ENCODE peak calls at places on chromosomes 6 and 20, in five cellular contexts. One of them, this sample, is unnamed.

GRCh38 chr6:11730645-11731044 is 48.0 kb downstream of the ADTRP start:
- DNase-seq in HCT116: no peak
- DNase-seq in SK-N-SH: no peak
- DNase-seq in GM23248: no peak
- DNase-seq in neural progenitor cell: no peak
- DNase-seq in this sample: no peak

GRCh38 chr6:111805511-111806181 is 67.6 kb downstream of the FYN start:
- DNase-seq in SK-N-SH: no peak
- DNase-seq in neural progenitor cell: peak
- DNase-seq in HCT116: no peak
- DNase-seq in GM23248: peak
- DNase-seq in this sample: peak

GRCh38 chr20:18613553-18613952 is 25.7 kb downstream of the DTD1 start:
- DNase-seq in SK-N-SH: no peak
- DNase-seq in GM23248: peak
- DNase-seq in neural progenitor cell: no peak
- DNase-seq in HCT116: no peak
- DNase-seq in this sample: peak

GRCh38 chr20:22385602-22386299 is 198.6 kb downstream of the FOXA2 start:
- DNase-seq in neural progenitor cell: peak
- DNase-seq in HCT116: no peak
- DNase-seq in GM23248: peak
- DNase-seq in SK-N-SH: no peak
- DNase-seq in this sample: peak

GRCh38 chr20:43991982-43992381 is 77.3 kb downstream of the TOX2 start:
- DNase-seq in neural progenitor cell: no peak
- DNase-seq in SK-N-SH: no peak
- DNase-seq in HCT116: no peak
- DNase-seq in GM23248: no peak
- DNase-seq in this sample: no peak

GRCh38 chr6:14754636-14755513 is 491.0 kb upstream of the JARID2 start:
- DNase-seq in HCT116: no peak
- DNase-seq in SK-N-SH: no peak
- DNase-seq in neural progenitor cell: no peak
- DNase-seq in GM23248: no peak
- DNase-seq in this sample: no peak

GRCh38 chr6:154482858-154483257 is 27.6 kb downstream of the CNKSR3 start:
- DNase-seq in SK-N-SH: peak
- DNase-seq in GM23248: no peak
- DNase-seq in neural progenitor cell: no peak
- DNase-seq in HCT116: no peak
- DNase-seq in this sample: no peak

GRCh38 chr6:143346004-143346403 is 104.5 kb downstream of the ADAT2 start:
- DNase-seq in HCT116: no peak
- DNase-seq in GM23248: peak
- DNase-seq in neural progenitor cell: no peak
- DNase-seq in SK-N-SH: no peak
- DNase-seq in this sample: no peak

GRCh38 chr6:41767112-41767946 is 12.4 kb downstream of the FRS3 start:
- DNase-seq in neural progenitor cell: no peak
- DNase-seq in GM23248: peak
- DNase-seq in SK-N-SH: peak
- DNase-seq in HCT116: no peak
- DNase-seq in this sample: peak

DNA sequence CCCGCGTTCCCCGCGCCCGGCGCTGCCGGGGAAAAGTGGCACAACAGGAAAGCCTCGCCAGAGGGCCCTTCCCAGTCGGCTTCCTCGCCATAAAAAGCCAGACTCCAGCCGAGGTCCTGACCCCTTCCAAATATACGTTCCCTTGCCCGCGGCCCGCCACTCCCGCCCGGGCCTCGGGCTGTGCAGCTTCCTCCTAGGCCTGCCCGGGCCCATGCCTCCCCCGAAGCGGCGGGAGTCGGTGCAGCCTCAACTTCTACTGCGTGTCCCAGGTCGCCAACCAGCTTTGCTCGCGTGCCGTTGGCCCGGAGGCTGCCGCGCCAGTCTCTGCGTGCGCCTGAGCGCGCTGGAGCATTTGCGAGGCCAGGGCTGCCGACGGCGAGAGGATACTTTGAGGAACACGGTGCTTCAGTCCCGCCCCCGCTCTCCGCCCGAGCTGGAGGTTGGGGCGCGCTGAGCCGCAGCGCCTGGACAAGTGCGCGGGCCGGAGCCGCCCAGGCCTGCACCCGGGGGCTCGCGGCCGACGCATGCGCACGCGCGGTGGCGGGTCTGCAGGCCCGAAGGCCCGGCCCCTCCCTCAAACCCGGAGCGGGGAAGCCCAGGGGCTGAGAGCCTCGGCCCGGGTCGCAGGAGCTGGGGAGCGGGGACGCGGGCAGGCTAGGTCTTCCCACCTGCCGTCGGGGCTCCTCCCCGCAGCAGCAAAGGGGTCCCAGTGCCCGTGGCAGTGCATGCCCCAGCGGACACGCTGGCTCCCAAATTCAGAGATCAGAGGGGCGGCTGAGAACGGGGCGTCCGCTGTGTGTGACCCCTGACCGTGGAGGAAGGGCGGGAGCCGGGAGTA is 10.2 kb downstream of the FOXC1 start:
- DNase-seq in GM23248: peak
- DNase-seq in HCT116: no peak
- DNase-seq in SK-N-SH: no peak
- DNase-seq in neural progenitor cell: peak
- DNase-seq in this sample: no peak
- H3K9ac ChIP-seq in GM23248: no peak
- H3K9ac ChIP-seq in HCT116: no peak
- H3K9ac ChIP-seq in SK-N-SH: no peak
- H3K9ac ChIP-seq in neural progenitor cell: no peak
- H3K9ac ChIP-seq in this sample: no peak

DNA sequence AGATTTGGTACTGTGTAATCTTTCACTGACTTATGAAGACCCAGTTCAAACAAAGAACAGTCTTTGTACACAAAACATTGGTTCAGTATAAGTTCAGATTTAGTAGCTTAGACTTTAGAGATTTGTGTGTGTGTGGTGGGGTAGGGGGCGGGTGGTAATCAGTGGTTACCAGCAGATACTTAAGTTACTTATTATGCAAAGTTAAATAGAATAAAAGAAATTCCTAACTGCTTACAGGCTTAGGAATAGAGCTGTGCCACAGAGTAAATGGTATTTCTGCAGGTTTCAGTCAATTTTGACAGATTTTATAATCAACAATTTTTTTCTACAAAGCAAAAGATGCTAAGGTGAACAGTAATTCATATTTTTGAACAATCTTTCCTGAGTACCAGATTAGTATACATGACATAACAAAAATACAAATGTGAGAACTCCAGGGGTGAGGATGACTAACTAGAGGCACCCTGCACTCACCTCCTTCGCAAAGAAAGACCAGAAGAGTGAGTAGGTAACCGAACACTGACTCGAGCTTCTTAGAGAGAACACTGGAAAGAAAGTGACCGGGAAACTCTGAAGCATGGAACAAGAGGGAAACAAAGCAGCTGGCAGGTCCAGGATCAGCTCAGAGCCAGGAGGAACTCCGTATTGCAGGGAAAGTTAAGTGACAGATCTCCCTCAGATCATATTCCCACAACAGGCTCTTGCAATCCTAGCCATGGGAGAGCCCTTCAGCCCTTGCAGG is 560.6 kb downstream of the COL12A1 start:
- DNase-seq in neural progenitor cell: no peak
- DNase-seq in SK-N-SH: no peak
- DNase-seq in GM23248: no peak
- DNase-seq in HCT116: no peak
- DNase-seq in this sample: no peak
- H3K4me3 ChIP-seq in neural progenitor cell: no peak
- H3K4me3 ChIP-seq in SK-N-SH: no peak
- H3K4me3 ChIP-seq in GM23248: no peak
- H3K4me3 ChIP-seq in HCT116: no peak
- H3K4me3 ChIP-seq in this sample: no peak

GRCh38 chr6:136409598-136409997 is 120.0 kb upstream of the BCLAF1 start:
- DNase-seq in SK-N-SH: no peak
- DNase-seq in HCT116: no peak
- DNase-seq in neural progenitor cell: no peak
- DNase-seq in GM23248: no peak
- DNase-seq in this sample: peak

GRCh38 chr6:136410201-136411027 is 120.8 kb upstream of the BCLAF1 start:
- DNase-seq in neural progenitor cell: no peak
- DNase-seq in HCT116: no peak
- DNase-seq in GM23248: peak
- DNase-seq in SK-N-SH: no peak
- DNase-seq in this sample: no peak

GRCh38 chr6:136411028-136411329 is 121.3 kb upstream of the BCLAF1 start:
- DNase-seq in neural progenitor cell: no peak
- DNase-seq in HCT116: no peak
- DNase-seq in SK-N-SH: no peak
- DNase-seq in GM23248: no peak
- DNase-seq in this sample: no peak

GRCh38 chr6:136412410-136412809 is 122.8 kb upstream of the BCLAF1 start:
- DNase-seq in GM23248: no peak
- DNase-seq in neural progenitor cell: no peak
- DNase-seq in HCT116: no peak
- DNase-seq in SK-N-SH: no peak
- DNase-seq in this sample: no peak

GRCh38 chr6:136411453-136412354 is 122.1 kb upstream of the BCLAF1 start:
- DNase-seq in SK-N-SH: no peak
- DNase-seq in neural progenitor cell: no peak
- DNase-seq in GM23248: no peak
- DNase-seq in HCT116: no peak
- DNase-seq in this sample: no peak
- TF ChIP-seq EZH2phosphoT487 in SK-N-SH: no peak
- TF ChIP-seq EZH2phosphoT487 in neural progenitor cell: no peak
- TF ChIP-seq EZH2phosphoT487 in GM23248: no peak
- TF ChIP-seq EZH2phosphoT487 in HCT116: no peak
- TF ChIP-seq EZH2phosphoT487 in this sample: no peak

GRCh38 chr6:34295721-34296120 is 46.9 kb upstream of the SMIM29 start:
- DNase-seq in SK-N-SH: no peak
- DNase-seq in GM23248: no peak
- DNase-seq in neural progenitor cell: no peak
- DNase-seq in HCT116: no peak
- DNase-seq in this sample: no peak
- H3K9ac ChIP-seq in SK-N-SH: no peak
- H3K9ac ChIP-seq in GM23248: no peak
- H3K9ac ChIP-seq in neural progenitor cell: no peak
- H3K9ac ChIP-seq in HCT116: no peak
- H3K9ac ChIP-seq in this sample: no peak

GRCh38 chr6:136738178-136739057 is 53.9 kb downstream of the MAP3K5 start:
- DNase-seq in SK-N-SH: no peak
- DNase-seq in HCT116: no peak
- DNase-seq in neural progenitor cell: no peak
- DNase-seq in GM23248: peak
- DNase-seq in this sample: no peak
- H3K4me3 ChIP-seq in SK-N-SH: no peak
- H3K4me3 ChIP-seq in HCT116: no peak
- H3K4me3 ChIP-seq in neural progenitor cell: no peak
- H3K4me3 ChIP-seq in GM23248: no peak
- H3K4me3 ChIP-seq in this sample: no peak

GRCh38 chr20:4592316-4593148 is 129.2 kb upstream of the PRND start:
- DNase-seq in neural progenitor cell: peak
- DNase-seq in SK-N-SH: peak
- DNase-seq in HCT116: no peak
- DNase-seq in GM23248: peak
- DNase-seq in this sample: peak
- TF ChIP-seq EZH2phosphoT487 in neural progenitor cell: no peak
- TF ChIP-seq EZH2phosphoT487 in SK-N-SH: no peak
- TF ChIP-seq EZH2phosphoT487 in HCT116: no peak
- TF ChIP-seq EZH2phosphoT487 in GM23248: no peak
- TF ChIP-seq EZH2phosphoT487 in this sample: no peak

GRCh38 chr6:99605911-99606669 is 543 bp upstream of the PRDM13 start:
- DNase-seq in HCT116: no peak
- DNase-seq in neural progenitor cell: no peak
- DNase-seq in GM23248: no peak
- DNase-seq in SK-N-SH: no peak
- DNase-seq in this sample: no peak

GRCh38 chr6:99605074-99605726 is 1.4 kb upstream of the PRDM13 start:
- DNase-seq in SK-N-SH: no peak
- DNase-seq in neural progenitor cell: peak
- DNase-seq in GM23248: no peak
- DNase-seq in HCT116: no peak
- DNase-seq in this sample: no peak

GRCh38 chr6:99602519-99603420 is 3.9 kb upstream of the PRDM13 start:
- DNase-seq in HCT116: no peak
- DNase-seq in neural progenitor cell: peak
- DNase-seq in GM23248: no peak
- DNase-seq in SK-N-SH: peak
- DNase-seq in this sample: no peak

GRCh38 chr6:99604161-99605073 is 2.2 kb upstream of the PRDM13 start:
- DNase-seq in SK-N-SH: no peak
- DNase-seq in HCT116: no peak
- DNase-seq in neural progenitor cell: peak
- DNase-seq in GM23248: no peak
- DNase-seq in this sample: no peak

DNA sequence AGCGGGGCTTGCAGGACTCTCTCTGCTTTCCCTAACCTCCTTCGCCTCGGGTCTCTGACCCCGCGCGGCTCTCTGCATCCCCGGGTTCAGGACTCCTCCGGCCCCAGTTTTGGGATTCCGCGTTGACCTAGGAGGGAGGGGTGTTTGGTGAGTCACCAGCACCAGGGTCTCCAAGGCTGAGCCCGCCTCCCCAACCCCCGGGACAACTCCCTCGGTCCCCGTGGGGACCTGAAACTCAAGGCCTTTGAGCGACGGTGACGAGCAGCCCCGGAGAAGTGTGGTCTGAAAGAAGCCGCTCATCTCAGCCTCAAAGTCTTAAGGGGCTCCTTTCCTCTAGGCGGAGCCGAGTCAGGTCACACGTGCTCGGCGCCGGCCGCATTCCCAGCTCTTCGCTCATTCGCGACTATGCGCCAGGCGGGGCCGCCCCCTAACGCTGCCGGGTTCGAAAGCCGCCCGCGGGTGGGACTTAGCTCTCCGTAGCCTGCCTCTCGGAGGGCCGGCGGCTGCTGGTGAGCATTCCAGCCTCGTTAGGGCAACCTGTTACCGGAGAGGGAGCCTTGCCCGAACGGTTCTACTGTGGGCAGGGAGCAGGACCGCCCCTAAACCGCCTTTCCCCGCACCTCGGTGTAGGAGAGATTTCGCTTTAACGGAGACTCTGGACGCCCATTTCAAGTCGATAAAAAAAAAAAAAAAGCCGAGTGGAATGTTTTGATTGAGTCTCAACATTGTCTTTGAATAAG is 3.0 kb upstream of the PRDM13 start:
- DNase-seq in HCT116: no peak
- DNase-seq in SK-N-SH: peak
- DNase-seq in neural progenitor cell: peak
- DNase-seq in GM23248: peak
- DNase-seq in this sample: no peak
- H3K9ac ChIP-seq in HCT116: no peak
- H3K9ac ChIP-seq in SK-N-SH: no peak
- H3K9ac ChIP-seq in neural progenitor cell: no peak
- H3K9ac ChIP-seq in GM23248: no peak
- H3K9ac ChIP-seq in this sample: no peak

GRCh38 chr20:24063100-24063499 is 74.5 kb upstream of the GGTLC1 start:
- DNase-seq in GM23248: no peak
- DNase-seq in HCT116: no peak
- DNase-seq in neural progenitor cell: no peak
- DNase-seq in SK-N-SH: no peak
- DNase-seq in this sample: no peak

GRCh38 chr20:24064092-24064491 is 75.5 kb upstream of the GGTLC1 start:
- DNase-seq in SK-N-SH: no peak
- DNase-seq in HCT116: no peak
- DNase-seq in GM23248: no peak
- DNase-seq in neural progenitor cell: no peak
- DNase-seq in this sample: no peak

GRCh38 chr20:24060851-24061590 is 72.4 kb upstream of the GGTLC1 start:
- DNase-seq in HCT116: no peak
- DNase-seq in SK-N-SH: no peak
- DNase-seq in neural progenitor cell: no peak
- DNase-seq in GM23248: no peak
- DNase-seq in this sample: no peak

GRCh38 chr20:24064915-24065314 is 76.3 kb upstream of the GGTLC1 start:
- DNase-seq in SK-N-SH: no peak
- DNase-seq in HCT116: no peak
- DNase-seq in neural progenitor cell: no peak
- DNase-seq in GM23248: no peak
- DNase-seq in this sample: no peak

GRCh38 chr20:24059174-24059573 is 70.6 kb upstream of the GGTLC1 start:
- DNase-seq in neural progenitor cell: no peak
- DNase-seq in SK-N-SH: no peak
- DNase-seq in HCT116: no peak
- DNase-seq in GM23248: no peak
- DNase-seq in this sample: no peak
- H3K4me3 ChIP-seq in neural progenitor cell: no peak
- H3K4me3 ChIP-seq in SK-N-SH: no peak
- H3K4me3 ChIP-seq in HCT116: no peak
- H3K4me3 ChIP-seq in GM23248: no peak
- H3K4me3 ChIP-seq in this sample: no peak

This sample was measured in PC-3.